ENCODE peak calls at places on chromosomes 1 and 21, in five cellular contexts. B is Peyer's patch; F is NCI-H2081 treated with DMSO at 0.1 percent for 48 hours; G is activated T-cell treated with anti-CD3 and anti-CD28 coated beads, Interleukin-2, amount 50 U/mL, for 72 hours; Z is ELR. X is an unnamed sample.

GRCh38 chr1:93056214-93056613 is 22.9 kb upstream of the MTF2 start:
- DNase-seq in G (no peak), F (no peak), Z (peak), B (no peak), X (no peak)

GRCh38 chr1:232142403-232143314 is 487.3 kb downstream of the SIPA1L2 start:
- DNase-seq in Z (peak), G (no peak), B (no peak), F (no peak), X (no peak)

GRCh38 chr21:37580690-37581089 is 214.1 kb downstream of the DYRK1A start:
- DNase-seq in G (no peak), F (no peak), Z (no peak), B (no peak), X (no peak)

GRCh38 chr1:201450721-201451291 is 18.2 kb downstream of the PHLDA3 start:
- DNase-seq in B (peak), Z (peak), F (no peak), G (peak), X (no peak)

GRCh38 chr21:44800971-44801467 is 601 bp downstream of the UBE2G2 start:
- DNase-seq in Z (peak), F (no peak), B (no peak), G (no peak), X (peak)

GRCh38 chr1:54814148-54814498 is 13.0 kb upstream of the TTC22 start:
- DNase-seq in Z (no peak), B (peak), G (no peak), F (no peak), X (no peak)

GRCh38 chr1:20476260-20477038 is 9.6 kb downstream of the CAMK2N1 start:
- DNase-seq in G (no peak), F (no peak), Z (peak), B (peak), X (no peak)

GRCh38 chr1:65820983-65821382 is 28.3 kb downstream of the PDE4B start:
- DNase-seq in B (no peak), Z (peak), G (no peak), F (no peak), X (no peak)

GRCh38 chr1:25487628-25488027 is 55.8 kb upstream of the LDLRAP1 start:
- DNase-seq in F (no peak), B (no peak), Z (peak), G (peak), X (peak)

GRCh38 chr1:94821636-94822305 is 1.6 kb downstream of the SLC44A3 start:
- DNase-seq in F (no peak), B (no peak), Z (no peak), G (no peak), X (no peak)

GRCh38 chr1:117828206-117828605 is 101.2 kb downstream of the GDAP2 start:
- DNase-seq in B (no peak), G (no peak), F (no peak), Z (peak), X (no peak)

GRCh38 chr1:246971322-246971721 is 36.5 kb downstream of the ZNF695 start:
- DNase-seq in F (no peak), Z (peak), B (peak), G (peak), X (peak)

GRCh38 chr1:90362163-90362562 is 354.9 kb downstream of the BARHL2 start:
- DNase-seq in Z (no peak), F (no peak), G (no peak), B (no peak), X (no peak)

GRCh38 chr1:79875187-79875586 is 868.7 kb upstream of the ADGRL4 start:
- DNase-seq in Z (no peak), F (no peak), B (no peak), G (no peak), X (no peak)

GRCh38 chr1:223248787-223249175 is 105.7 kb upstream of the TLR5 start:
- DNase-seq in Z (no peak), F (no peak), B (no peak), G (peak), X (peak)

GRCh38 chr1:65793359-65793732 is 651 bp downstream of the PDE4B start:
- DNase-seq in G (no peak), F (no peak), B (no peak), Z (peak), X (peak)

GRCh38 chr1:231993968-231994455 is 367.4 kb downstream of the DISC1 start:
- DNase-seq in G (no peak), Z (no peak), B (no peak), F (no peak), X (no peak)

GRCh38 chr1:220786337-220787068 is at the start of gene MTARC1:
- DNase-seq in F (peak), Z (peak), G (peak), B (peak), X (no peak)

GRCh38 chr1:33176362-33176850 is 5.4 kb downstream of the TRIM62 start:
- DNase-seq in Z (peak), G (no peak), B (no peak), F (no peak), X (no peak)

GRCh38 chr1:12249181-12249580 is 19.4 kb downstream of the VPS13D start:
- DNase-seq in Z (peak), B (no peak), G (no peak), F (no peak), X (no peak)

GRCh38 chr1:46131727-46132528 is 501 bp downstream of the PIK3R3 start:
- DNase-seq in G (peak), B (peak), Z (peak), F (no peak), X (peak)

GRCh38 chr1:76374111-76374510 is 299.6 kb downstream of the ST6GALNAC3 start:
- DNase-seq in B (no peak), Z (no peak), G (no peak), F (peak), X (no peak)

GRCh38 chr1:214287884-214288283 is 6.9 kb downstream of the SMYD2 start:
- DNase-seq in G (no peak), F (no peak), Z (no peak), B (no peak), X (no peak)

GRCh38 chr1:156200062-156200461 is 6.2 kb downstream of the SLC25A44 start:
- DNase-seq in Z (no peak), B (no peak), G (no peak), F (no peak), X (no peak)

GRCh38 chr1:182249201-182249676 is 142.4 kb downstream of the GLUL start:
- DNase-seq in B (peak), Z (no peak), F (no peak), G (peak), X (no peak)

GRCh38 chr1:151133339-151133761 is 13.1 kb downstream of the SEMA6C start:
- DNase-seq in G (no peak), F (no peak), Z (no peak), B (no peak), X (no peak)

GRCh38 chr21:29449306-29449940 is 150.7 kb downstream of the BACH1 start:
- DNase-seq in G (no peak), B (no peak), Z (no peak), F (no peak), X (peak)

GRCh38 chr1:211925016-211925415 is 94.5 kb upstream of the LPGAT1 start:
- DNase-seq in Z (no peak), F (peak), G (no peak), B (peak), X (no peak)

GRCh38 chr1:117106478-117106877 is 15.1 kb downstream of the TRIM45 start:
- DNase-seq in F (no peak), G (no peak), Z (peak), B (no peak), X (no peak)

GRCh38 chr1:172203135-172203823 is 217.2 kb upstream of the C1orf105 start:
- DNase-seq in Z (peak), G (no peak), F (no peak), B (no peak), X (no peak)

GRCh38 chr1:79323240-79324025 is 316.9 kb upstream of the ADGRL4 start:
- DNase-seq in F (no peak), Z (peak), B (no peak), G (no peak), X (no peak)

GRCh38 chr1:112061852-112062451 is 72.5 kb upstream of the KCND3 start:
- DNase-seq in F (no peak), Z (no peak), B (no peak), G (no peak), X (no peak)

GRCh38 chr1:52393174-52393573 is 11.0 kb downstream of the ORC1 start:
- DNase-seq in B (no peak), G (no peak), F (no peak), Z (no peak), X (no peak)

GRCh38 chr1:105386489-105386888 is 1636.8 kb downstream of the AMY1C start:
- DNase-seq in G (no peak), F (no peak), B (no peak), Z (no peak), X (no peak)

GRCh38 chr1:94094466-94095111 is 26.4 kb downstream of the ABCA4 start:
- DNase-seq in F (no peak), G (no peak), B (peak), Z (no peak), X (no peak)

GRCh38 chr1:223515915-223516314 is 122.7 kb downstream of the CCDC185 start:
- DNase-seq in Z (no peak), G (no peak), F (no peak), B (no peak), X (no peak)

GRCh38 chr1:39154553-39155361 is 49.7 kb upstream of the MACF1 start:
- DNase-seq in G (no peak), F (no peak), Z (peak), B (peak), X (no peak)

GRCh38 chr1:35748326-35748725 is 21.5 kb downstream of the CLSPN start:
- DNase-seq in G (no peak), Z (no peak), B (no peak), F (no peak), X (no peak)

GRCh38 chr21:39799178-39799577 is 54.2 kb downstream of the IGSF5 start:
- DNase-seq in F (no peak), B (no peak), Z (no peak), G (no peak), X (no peak)

GRCh38 chr1:3831689-3832088 is 25.3 kb downstream of the CEP104 start:
- DNase-seq in B (no peak), Z (no peak), F (no peak), G (no peak), X (no peak)